ENCODE peak calls at places on chromosomes 13 and 19, in six cellular contexts. S is thoracic aorta, V is cardiac muscle cell, U is adrenal gland, F is heart left ventricle, Z is HAP-1. X is an unnamed sample.

GRCh38 chr19:6378036-6378435 is 2.3 kb upstream of the PSPN start:
- DNase-seq in S (no peak), V (no peak), U (no peak), F (no peak), Z (no peak), X (peak; percentile 27)

GRCh38 chr13:33448889-33449288 is 163.3 kb upstream of the STARD13 start:
- DNase-seq in S (no peak), V (no peak), U (no peak), F (no peak), Z (no peak), X (no peak)

GRCh38 chr13:20561731-20562130 is 5.2 kb upstream of the IFT88 start:
- DNase-seq in S (no peak), V (no peak), U (no peak), F (no peak), Z (no peak), X (no peak)

GRCh38 chr13:94154362-94154761 is 325.1 kb downstream of the DCT start:
- DNase-seq in S (no peak), V (no peak), U (peak; percentile 80), F (no peak), Z (no peak), X (peak; percentile 64)

GRCh38 chr13:94678845-94679244 is 33.5 kb downstream of the SOX21 start:
- DNase-seq in S (no peak), V (no peak), U (no peak), F (no peak), Z (no peak), X (no peak)

GRCh38 chr13:47146136-47146535 is 249.3 kb upstream of the HTR2A start:
- DNase-seq in S (no peak), V (no peak), U (no peak), F (no peak), Z (no peak), X (no peak)

GRCh38 chr19:15466851-15467733 is 2.7 kb upstream of the RASAL3 start:
- DNase-seq in S (no peak), V (no peak), U (no peak), F (no peak), Z (no peak), X (peak; percentile 88)

GRCh38 chr13:109786457-109787134 is at the start of gene IRS2:
- DNase-seq in S (peak; percentile 86), V (peak; percentile 97), U (peak; percentile 98), F (peak; percentile 92), Z (peak; percentile 89), X (peak; percentile 78)

GRCh38 chr13:102862624-102863210 is 16.9 kb downstream of the ERCC5 start:
- DNase-seq in S (no peak), V (no peak), U (no peak), F (no peak), Z (no peak), X (no peak)

GRCh38 chr13:94249512-94249911 is 230.0 kb downstream of the DCT start:
- DNase-seq in S (no peak), V (no peak), U (no peak), F (no peak), Z (peak; percentile 29), X (peak; percentile 20)

GRCh38 chr19:46674416-46675178 is 13.6 kb upstream of the DACT3 start:
- DNase-seq in S (no peak), V (peak; percentile 71), U (no peak), F (no peak), Z (no peak), X (peak; percentile 35)

GRCh38 chr19:42355896-42356295 is 30.5 kb downstream of the MEGF8 start:
- DNase-seq in S (no peak), V (no peak), U (no peak), F (no peak), Z (no peak), X (no peak)

GRCh38 chr13:21012211-21012610 is 49.2 kb downstream of the LATS2 start:
- DNase-seq in S (no peak), V (no peak), U (no peak), F (no peak), Z (no peak), X (no peak)

GRCh38 chr13:20401958-20402856 is 123.5 kb downstream of the CRYL1 start:
- DNase-seq in S (no peak), V (no peak), U (no peak), F (no peak), Z (no peak), X (no peak)

GRCh38 chr13:33090755-33091454 is 74.7 kb downstream of the KL start:
- DNase-seq in S (no peak), V (no peak), U (no peak), F (no peak), Z (no peak), X (no peak)

GRCh38 chr13:104592127-104592526 is 1525.9 kb upstream of the SLC10A2 start:
- DNase-seq in S (no peak), V (no peak), U (no peak), F (no peak), Z (no peak), X (no peak)

GRCh38 chr19:8515317-8515716 is 1.4 kb upstream of the ZNF414 start:
- DNase-seq in S (no peak), V (no peak), U (no peak), F (no peak), Z (no peak), X (no peak)

GRCh38 chr13:98315902-98316301 is 138.8 kb upstream of the RNF113B start:
- DNase-seq in S (no peak), V (peak; percentile 42), U (no peak), F (no peak), Z (no peak), X (no peak)

GRCh38 chr13:99926014-99926731 is 45.4 kb downstream of the ZIC5 start:
- DNase-seq in S (no peak), V (no peak), U (peak; percentile 69), F (no peak), Z (no peak), X (no peak)

GRCh38 chr19:47240561-47240960 is 9.6 kb upstream of the BBC3 start:
- DNase-seq in S (no peak), V (no peak), U (no peak), F (no peak), Z (no peak), X (no peak)

GRCh38 chr13:41029629-41030028 is 10.5 kb upstream of the ELF1 start:
- DNase-seq in S (no peak), V (no peak), U (no peak), F (no peak), Z (peak; percentile 0), X (no peak)

GRCh38 chr19:17762505-17763229 is 11.4 kb downstream of the FCHO1 start:
- DNase-seq in S (no peak), V (peak; percentile 60), U (peak; percentile 44), F (no peak), Z (no peak), X (peak; percentile 77)

GRCh38 chr19:38245826-38246498 is 10.2 kb downstream of the PPP1R14A start:
- DNase-seq in S (peak; percentile 62), V (no peak), U (no peak), F (no peak), Z (no peak), X (no peak)

GRCh38 chr19:55319786-55320185 is 5.4 kb downstream of the TMEM150B start:
- DNase-seq in S (no peak), V (peak; percentile 78), U (no peak), F (no peak), Z (peak; percentile 65), X (peak; percentile 43)

GRCh38 chr13:47679391-47679790 is 321.7 kb downstream of the SUCLA2 start:
- DNase-seq in S (no peak), V (no peak), U (no peak), F (no peak), Z (no peak), X (peak; percentile 5)

GRCh38 chr13:59112375-59112774 is 1051.4 kb downstream of the DIAPH3 start:
- DNase-seq in S (no peak), V (no peak), U (peak; percentile 17), F (no peak), Z (peak; percentile 34), X (peak; percentile 74)

GRCh38 chr13:59111711-59112110 is 1052.0 kb downstream of the DIAPH3 start:
- DNase-seq in S (no peak), V (no peak), U (no peak), F (no peak), Z (no peak), X (no peak)
- H3K4me3 ChIP-seq in S (no peak overlapping the region), V (no peak overlapping the region), U (no peak overlapping the region), F (no peak overlapping the region), Z (no peak overlapping the region), X (no peak overlapping the region)

GRCh38 chr19:53224606-53225005 is 30.1 kb downstream of the ZNF677 start:
- DNase-seq in S (no peak), V (no peak), U (no peak), F (no peak), Z (no peak), X (no peak)
- H3K9me3 ChIP-seq in S (peaks cover 64% of the 10 kb centered on the region), V (no peaks in the 10 kb centered on the region), U (no peaks in the 10 kb centered on the region), F (peaks cover 86% of the 10 kb centered on the region), Z (peaks cover 3% of the 10 kb centered on the region), X (peaks cover 6% of the 10 kb centered on the region)

GRCh38 chr19:35114656-35115537 is 726 bp upstream of the FXYD3 start:
- DNase-seq in S (no peak), V (peak; percentile 74), U (peak; percentile 45), F (peak; percentile 65), Z (peak; percentile 65), X (peak; percentile 60)

GRCh38 chr19:35117791-35118190 is 2.2 kb downstream of the FXYD3 start:
- DNase-seq in S (no peak), V (no peak), U (no peak), F (no peak), Z (no peak), X (no peak)

GRCh38 chr19:35116085-35116801 is 620 bp downstream of the FXYD3 start:
- DNase-seq in S (no peak), V (no peak), U (no peak), F (no peak), Z (no peak), X (no peak)

GRCh38 chr19:35117017-35117570 is 1.5 kb downstream of the FXYD3 start:
- DNase-seq in S (no peak), V (no peak), U (no peak), F (no peak), Z (no peak), X (no peak)

DNA sequence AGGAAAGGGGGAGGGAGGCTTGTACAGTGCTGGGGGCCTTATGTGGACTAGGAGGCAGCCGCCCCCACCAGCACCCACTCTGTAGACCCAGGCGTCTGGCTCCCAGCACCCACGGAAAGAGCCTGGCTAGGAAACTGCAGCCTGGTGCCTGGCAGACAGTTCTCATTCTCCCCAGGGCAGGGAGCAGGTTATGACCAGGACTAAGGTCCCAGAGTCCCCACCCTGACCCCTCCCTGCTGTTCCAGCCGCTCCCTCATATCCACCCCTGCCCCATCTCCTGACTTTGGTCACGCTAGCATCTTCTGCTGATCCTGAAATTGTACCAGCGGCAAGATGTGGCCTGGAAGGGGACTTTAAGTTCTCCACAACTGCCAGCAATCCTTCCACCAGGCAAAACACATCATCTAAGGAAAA is at the start of gene FXYD3:
- DNase-seq in S (no peak), V (no peak), U (no peak), F (no peak), Z (no peak), X (no peak)
- H3K4me3 ChIP-seq in S (peak within 1 kb of the TSS; percentile 64), V (peak within 1 kb of the TSS; percentile 1), U (no peak within 1 kb of the TSS), F (peak within 1 kb of the TSS; percentile 42), Z (peak within 1 kb of the TSS; percentile 5), X (peak within 1 kb of the TSS; percentile 25)

DNA sequence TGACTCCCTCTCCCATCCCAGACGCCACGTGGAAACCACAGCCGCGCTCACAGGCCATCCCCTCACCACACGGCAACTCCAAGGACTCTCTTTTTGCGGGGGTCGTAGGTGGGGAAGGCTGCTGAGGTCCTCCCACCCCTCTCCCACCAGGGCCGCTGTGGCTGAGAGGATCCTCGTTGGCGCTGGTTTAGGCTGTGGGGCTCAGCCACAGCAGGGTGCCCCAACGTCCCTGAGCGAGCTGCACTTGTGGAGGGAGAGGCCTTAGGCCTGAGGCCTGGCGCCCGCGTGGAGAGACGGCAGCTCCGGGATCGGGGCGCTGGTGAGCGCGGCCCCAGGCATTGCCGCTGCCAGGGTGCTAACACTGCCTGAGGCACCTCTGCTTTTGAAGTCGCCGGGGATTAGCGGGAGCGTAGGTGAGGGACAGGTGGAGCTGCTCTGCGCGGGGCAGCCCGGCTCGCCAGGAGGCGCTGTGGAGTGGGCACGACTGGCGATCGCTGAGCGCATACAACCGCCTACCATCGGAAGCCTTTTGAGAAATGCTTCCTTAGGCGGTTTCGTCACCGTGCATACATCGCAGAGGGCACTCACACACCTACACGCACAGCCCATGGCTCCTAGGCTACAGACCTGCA is 9.0 kb downstream of the ZSCAN1 start:
- DNase-seq in S (no peak), V (no peak), U (no peak), F (no peak), Z (no peak), X (no peak)
- H3K9me3 ChIP-seq in S (peaks cover 29% of the 10 kb centered on the region), V (no peaks in the 10 kb centered on the region), U (no peaks in the 10 kb centered on the region), F (peaks cover 68% of the 10 kb centered on the region), Z (no peaks in the 10 kb centered on the region), X (no peaks in the 10 kb centered on the region)